ENCODE peak calls at places on chromosomes 16 and 17, in six cellular contexts. O is cardiac muscle cell, P is heart right ventricle, Q is pancreas, X is A549, I is fibroblast of lung. T is an unnamed sample.

GRCh38 chr16:57145046-57145963 is 40.5 kb downstream of the PSME3IP1 start:
- DNase-seq in O (peak; percentile 29), P (no peak), Q (no peak), X (no peak), I (no peak), T (peak; percentile 27)

GRCh38 chr16:20613471-20613887 is 37.3 kb upstream of the ACSM2B start:
- DNase-seq in O (no peak), P (no peak), Q (no peak), X (no peak), I (no peak), T (no peak)

GRCh38 chr17:77741109-77741508 is 217.4 kb upstream of the TNRC6C start:
- DNase-seq in O (no peak), P (no peak), Q (no peak), X (peak; percentile 24), I (no peak), T (no peak)

GRCh38 chr16:81601601-81602251 is 157.1 kb downstream of the CMIP start:
- DNase-seq in O (peak; percentile 44), P (no peak), Q (no peak), X (no peak), I (no peak), T (no peak)

GRCh38 chr16:67028167-67028554 is 788 bp upstream of the CBFB start:
- DNase-seq in O (no peak), P (no peak), Q (no peak), X (no peak), I (no peak), T (no peak)

GRCh38 chr16:23966577-23966976 is 130.8 kb downstream of the PRKCB start:
- DNase-seq in O (no peak), P (no peak), Q (no peak), X (no peak), I (no peak), T (no peak)

GRCh38 chr17:38601539-38602351 is 4.0 kb downstream of the SRCIN1 start:
- DNase-seq in O (peak; percentile 33), P (no peak), Q (no peak), X (peak; percentile 51), I (no peak), T (no peak)

GRCh38 chr16:51880776-51881175 is 666.2 kb downstream of the TOX3 start:
- DNase-seq in O (peak; percentile 47), P (no peak), Q (no peak), X (peak; percentile 52), I (peak; percentile 86), T (no peak)

GRCh38 chr17:13204607-13205237 is 186.9 kb upstream of the ELAC2 start:
- DNase-seq in O (no peak), P (no peak), Q (no peak), X (no peak), I (peak; percentile 54), T (no peak)

GRCh38 chr16:11151156-11151904 is 104.7 kb downstream of the SOCS1 start:
- DNase-seq in O (no peak), P (no peak), Q (no peak), X (no peak), I (no peak), T (no peak)

GRCh38 chr16:27444015-27444414 is 42.0 kb downstream of the IL21R start:
- DNase-seq in O (peak; percentile 71), P (no peak), Q (no peak), X (no peak), I (peak; percentile 80), T (no peak)

GRCh38 chr17:37787055-37787720 is 42.3 kb upstream of the HNF1B start:
- DNase-seq in O (peak; percentile 33), P (no peak), Q (peak; percentile 75), X (peak; percentile 86), I (peak; percentile 72), T (no peak)

GRCh38 chr17:47652570-47652969 is 2.9 kb downstream of the KPNB1 start:
- DNase-seq in O (peak; percentile 27), P (no peak), Q (no peak), X (no peak), I (no peak), T (no peak)

GRCh38 chr16:78961464-78961863 is 639.1 kb downstream of the MAF start:
- DNase-seq in O (no peak), P (no peak), Q (no peak), X (no peak), I (no peak), T (no peak)

GRCh38 chr17:49035470-49036269 is 38.5 kb downstream of the IGF2BP1 start:
- DNase-seq in O (peak; percentile 66), P (peak; percentile 13), Q (no peak), X (peak; percentile 67), I (peak; percentile 33), T (peak; percentile 23)

GRCh38 chr17:36131436-36131835 is 27.8 kb downstream of the CCL4 start:
- DNase-seq in O (peak; percentile 15), P (no peak), Q (no peak), X (no peak), I (no peak), T (no peak)
- TF ChIP-seq CTCF in O (peak; percentile 16), P (no peak), Q (no peak), X (no peak), I (no peak), T (no peak)

GRCh38 chr17:5181509-5182305 is 10.0 kb downstream of the ZNF594 start:
- DNase-seq in O (no peak), P (no peak), Q (no peak), X (no peak), I (no peak), T (no peak)
- H3K9me3 ChIP-seq in O (peaks cover 13% of the 10 kb centered on the region), P (no peaks in the 10 kb centered on the region), Q (no peaks in the 10 kb centered on the region), X (peaks cover 100% of the 10 kb centered on the region), I (peaks cover 6% of the 10 kb centered on the region), T (peaks cover 22% of the 10 kb centered on the region)

DNA sequence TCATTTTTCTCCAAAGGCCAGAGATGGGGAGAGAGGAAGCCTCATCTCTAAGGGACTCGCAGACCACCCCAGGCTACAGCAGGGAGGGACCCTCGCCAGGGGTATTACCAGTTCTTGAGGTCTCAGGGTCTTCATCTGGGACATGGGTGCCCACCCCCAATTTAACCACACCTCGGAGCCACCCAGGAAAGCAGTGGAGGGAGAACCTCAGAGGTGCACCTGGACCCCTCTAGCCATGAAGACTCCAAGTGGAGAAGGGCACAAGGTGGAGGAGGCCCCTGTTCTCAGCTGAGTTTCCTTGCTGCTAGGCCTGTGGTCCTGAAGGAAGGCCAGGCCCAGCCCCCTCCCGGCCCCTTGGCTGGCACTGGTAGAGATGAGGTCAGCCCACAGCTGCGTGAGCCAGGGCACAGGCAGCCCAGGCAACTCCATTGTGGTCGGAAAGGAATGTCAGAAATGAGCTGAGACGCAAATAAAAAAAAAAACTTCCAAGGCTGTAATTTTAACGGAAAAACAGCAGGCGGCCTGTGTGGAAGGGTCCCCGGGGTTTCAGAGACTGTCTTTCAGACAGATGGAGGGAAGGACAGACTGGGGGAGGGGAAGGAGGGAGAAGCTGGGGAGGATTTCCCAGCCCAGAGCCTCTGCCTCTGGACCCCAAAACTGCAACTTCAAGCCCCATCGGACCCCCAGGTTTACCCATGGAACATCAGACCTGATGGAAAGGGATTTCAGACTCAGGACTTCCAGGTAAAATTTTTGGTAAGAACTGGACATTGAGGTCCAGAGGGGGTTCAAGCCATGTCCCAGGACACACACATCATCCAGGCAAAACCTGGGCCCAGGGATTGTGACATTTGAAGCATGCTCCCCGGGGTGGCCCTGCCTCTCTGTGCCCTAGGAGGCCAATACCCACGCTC is 25.5 kb upstream of the MRPS23 start:
- DNase-seq in O (peak; percentile 99), P (peak; percentile 82), Q (peak; percentile 67), X (peak; percentile 96), I (peak; percentile 99), T (peak; percentile 82)
- TF ChIP-seq CTCF in O (peak; percentile 73), P (peak; percentile 46), Q (no peak), X (peak; percentile 54), I (peak; percentile 76), T (peak; percentile 26)

GRCh38 chr17:63358111-63358839 is 87.8 kb downstream of the CYB561 start:
- DNase-seq in O (peak; percentile 59), P (no peak), Q (no peak), X (peak; percentile 21), I (peak; percentile 98), T (no peak)
- H3K9me3 ChIP-seq in O (no peaks in the 10 kb centered on the region), P (no peaks in the 10 kb centered on the region), Q (no peaks in the 10 kb centered on the region), X (no peaks in the 10 kb centered on the region), I (no peaks in the 10 kb centered on the region), T (no peaks in the 10 kb centered on the region)

DNA sequence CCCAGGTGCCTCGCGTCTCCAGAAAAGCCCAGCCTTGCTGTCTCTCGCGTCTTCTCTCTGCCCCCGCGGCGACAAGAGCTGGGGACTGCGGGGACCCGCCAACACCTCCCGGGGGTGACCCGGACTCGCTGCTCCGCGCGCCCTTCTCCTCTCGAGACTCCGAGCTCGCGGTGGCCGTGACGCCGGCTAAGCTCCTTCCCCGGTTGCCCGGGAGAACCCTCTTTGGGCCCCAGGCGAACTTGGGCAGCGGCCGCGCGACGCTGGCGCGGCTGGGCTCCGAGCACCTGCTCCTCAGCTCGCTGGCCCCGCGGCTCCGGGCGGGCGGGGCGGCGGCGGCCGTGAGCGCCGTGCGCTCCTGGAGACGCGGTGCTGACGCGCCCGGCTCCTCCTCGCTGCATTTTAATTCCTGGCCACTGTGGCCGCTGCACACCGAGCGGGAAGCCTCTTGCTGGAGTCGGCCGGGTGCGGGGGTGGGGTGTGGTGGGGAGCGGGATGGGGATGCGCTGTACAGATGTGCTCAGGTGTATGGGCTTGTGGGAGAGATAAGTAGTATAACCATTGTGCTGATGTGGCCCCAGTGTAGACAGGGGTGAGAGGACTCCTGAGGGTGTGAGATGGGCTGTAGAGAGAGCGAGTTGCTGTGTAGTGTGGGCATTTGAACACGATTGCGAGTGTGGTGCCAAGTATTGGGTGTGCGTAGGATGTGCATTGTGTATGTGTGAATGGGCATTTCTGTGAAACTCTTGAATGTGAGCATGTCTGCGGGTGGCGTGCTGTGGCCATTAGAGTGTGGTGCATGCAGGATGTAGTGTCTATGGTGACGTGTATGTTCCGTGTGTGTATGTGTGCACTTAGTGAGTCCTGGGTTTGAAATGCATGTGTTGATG is at the start of gene ASIC2:
- DNase-seq in O (no peak), P (no peak), Q (no peak), X (peak; percentile 72), I (peak; percentile 63), T (no peak)
- TF ChIP-seq CTCF in O (no peak), P (no peak), Q (no peak), X (no peak), I (no peak), T (no peak)

GRCh38 chr16:35450648-35451047 is 1991.2 kb downstream of the TP53TG3F start:
- DNase-seq in O (no peak), P (no peak), Q (no peak), X (no peak), I (no peak), T (no peak)
- H3K9me3 ChIP-seq in O (no peaks in the 10 kb centered on the region), P (no peaks in the 10 kb centered on the region), Q (no peaks in the 10 kb centered on the region), X (peaks cover 9% of the 10 kb centered on the region), I (peaks cover 3% of the 10 kb centered on the region), T (no peaks in the 10 kb centered on the region)

DNA sequence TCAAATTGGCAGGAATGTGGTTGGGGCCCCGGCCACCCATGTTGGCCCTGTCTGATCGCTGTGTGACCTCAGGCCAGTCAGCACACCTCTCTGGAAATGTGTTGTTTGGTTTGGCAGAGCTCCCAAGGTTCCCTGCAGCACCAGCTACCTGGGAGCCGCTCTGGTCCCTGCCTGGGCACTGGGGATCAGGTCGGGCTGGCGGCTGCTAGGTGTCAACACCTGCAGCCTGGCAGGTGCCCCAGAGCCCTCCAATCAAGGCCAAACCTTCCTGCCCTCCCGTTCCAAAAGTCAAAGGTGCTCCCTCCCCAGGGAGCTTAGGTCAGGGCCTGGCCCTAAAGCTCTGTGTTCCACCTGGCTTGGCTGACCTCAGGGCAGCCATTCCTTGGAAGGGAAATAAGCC is 55.9 kb downstream of the ZDHHC7 start:
- DNase-seq in O (no peak), P (no peak), Q (peak; percentile 90), X (no peak), I (no peak), T (no peak)
- TF ChIP-seq CTCF in O (no peak), P (no peak), Q (no peak), X (no peak), I (no peak), T (no peak)